ENCODE peak calls at places on chromosomes 2 and 18, in five cellular contexts. E is endothelial cell of umbilical vein, C is NCI-H446 treated with DMSO at 0.1 percent for 48 hours, V is body of pancreas, Y is NCI-H2171. U is an unnamed sample.

GRCh38 chr2:185787530-185788145 is 49.0 kb downstream of the FSIP2 start:
- DNase-seq in E (peak), C (no peak), V (no peak), Y (no peak), U (peak)

GRCh38 chr2:241582328-241582727 is 23.8 kb downstream of the BOK start:
- DNase-seq in E (no peak), C (no peak), V (no peak), Y (no peak), U (no peak)

GRCh38 chr2:167616997-167617396 is 630.4 kb downstream of the STK39 start:
- DNase-seq in E (no peak), C (no peak), V (no peak), Y (no peak), U (no peak)

GRCh38 chr2:126704434-126705165 is 48.6 kb downstream of the GYPC start:
- DNase-seq in E (no peak), C (no peak), V (no peak), Y (no peak), U (peak)

GRCh38 chr2:95374029-95374428 is 28.5 kb upstream of the FAHD2A start:
- DNase-seq in E (no peak), C (no peak), V (no peak), Y (no peak), U (no peak)

GRCh38 chr2:121955313-121956211 is 200.1 kb downstream of the TSN start:
- DNase-seq in E (no peak), C (no peak), V (peak), Y (peak), U (no peak)

GRCh38 chr2:20621366-20622295 is 29.3 kb downstream of the HS1BP3 start:
- DNase-seq in E (no peak), C (no peak), V (no peak), Y (no peak), U (no peak)

GRCh38 chr2:88738271-88738670 is 46.8 kb downstream of the RPIA start:
- DNase-seq in E (peak), C (no peak), V (no peak), Y (no peak), U (no peak)

GRCh38 chr2:130884013-130884412 is 47.3 kb downstream of the ARHGEF4 start:
- DNase-seq in E (no peak), C (no peak), V (no peak), Y (no peak), U (no peak)

GRCh38 chr2:164514491-164514890 is 106.8 kb downstream of the GRB14 start:
- DNase-seq in E (peak), C (no peak), V (no peak), Y (no peak), U (peak)

GRCh38 chr2:43459455-43459854 is 136.4 kb downstream of the THADA start:
- DNase-seq in E (peak), C (no peak), V (no peak), Y (no peak), U (peak)

GRCh38 chr2:35281702-35282101 is 1073.9 kb upstream of the CRIM1 start:
- DNase-seq in E (no peak), C (no peak), V (no peak), Y (no peak), U (no peak)

GRCh38 chr2:227889336-227889735 is 17.9 kb downstream of the DAW1 start:
- DNase-seq in E (no peak), C (no peak), V (no peak), Y (no peak), U (no peak)

GRCh38 chr2:33620-34019 is 12.7 kb downstream of the FAM110C start:
- DNase-seq in E (no peak), C (no peak), V (peak), Y (no peak), U (no peak)

GRCh38 chr2:218990052-218990451 is 3.2 kb downstream of the CRYBA2 start:
- DNase-seq in E (no peak), C (no peak), V (no peak), Y (no peak), U (no peak)

GRCh38 chr2:118224888-118225264 is 136.6 kb downstream of the INSIG2 start:
- DNase-seq in E (no peak), C (no peak), V (no peak), Y (no peak), U (no peak)

GRCh38 chr2:179749210-179749609 is 112.2 kb downstream of the ZNF385B start:
- DNase-seq in E (no peak), C (no peak), V (no peak), Y (no peak), U (peak)

GRCh38 chr2:71276311-71277158 is 49.6 kb upstream of the PAIP2B start:
- DNase-seq in E (peak), C (peak), V (peak), Y (peak), U (no peak)

GRCh38 chr18:40380657-40381441 is 1574.2 kb upstream of the PIK3C3 start:
- DNase-seq in E (no peak), C (no peak), V (no peak), Y (no peak), U (no peak)

GRCh38 chr2:182133195-182133891 is 147.7 kb downstream of the PPP1R1C start:
- DNase-seq in E (peak), C (no peak), V (no peak), Y (no peak), U (peak)

GRCh38 chr2:150168596-150168995 is 318.9 kb downstream of the RND3 start:
- DNase-seq in E (no peak), C (no peak), V (no peak), Y (no peak), U (peak)

GRCh38 chr2:9547272-9547991 is 8.2 kb downstream of the ADAM17 start:
- DNase-seq in E (peak), C (no peak), V (no peak), Y (no peak), U (no peak)

GRCh38 chr2:197539734-197540133 is 23.9 kb downstream of the MOB4 start:
- DNase-seq in E (no peak), C (no peak), V (no peak), Y (no peak), U (no peak)

GRCh38 chr2:133721155-133721554 is 152.9 kb upstream of the NCKAP5 start:
- DNase-seq in E (no peak), C (no peak), V (no peak), Y (no peak), U (no peak)

GRCh38 chr18:44679056-44679911 is 1.4 kb upstream of the SETBP1 start:
- DNase-seq in E (peak), C (peak), V (peak), Y (peak), U (peak)

GRCh38 chr2:3679180-3679579 is 21.2 kb downstream of the ALLC start:
- DNase-seq in E (no peak), C (no peak), V (no peak), Y (no peak), U (no peak)

GRCh38 chr2:69943000-69943840 is 18.2 kb downstream of the ASPRV1 start:
- DNase-seq in E (no peak), C (no peak), V (no peak), Y (no peak), U (no peak)

GRCh38 chr2:190415794-190416729 is 7.9 kb downstream of the MFSD6 start:
- DNase-seq in E (no peak), C (peak), V (no peak), Y (no peak), U (no peak)

GRCh38 chr2:239644016-239644415 is 243.2 kb upstream of the HDAC4 start:
- DNase-seq in E (no peak), C (no peak), V (no peak), Y (no peak), U (no peak)

GRCh38 chr2:126761981-126762878 is 106.3 kb downstream of the GYPC start:
- DNase-seq in E (no peak), C (no peak), V (no peak), Y (no peak), U (no peak)

GRCh38 chr2:127888772-127889171 is 3.0 kb upstream of the AMMECR1L start:
- DNase-seq in E (no peak), C (no peak), V (no peak), Y (no peak), U (no peak)

GRCh38 chr2:100059638-100060037 is 82.8 kb downstream of the AFF3 start:
- DNase-seq in E (no peak), C (no peak), V (no peak), Y (no peak), U (no peak)

GRCh38 chr2:220469201-220469600 is 841.8 kb downstream of the SLC4A3 start:
- DNase-seq in E (no peak), C (no peak), V (no peak), Y (no peak), U (no peak)

GRCh38 chr2:97675714-97676113 is 6.2 kb downstream of the C2orf92 start:
- DNase-seq in E (no peak), C (no peak), V (no peak), Y (no peak), U (no peak)

U was measured in NCI-H226.